ENCODE peak calls at places on chromosome 5, in six cellular contexts. O, P, K, Q, V and M are unnamed samples.

GRCh38 chr5:23389543-23390215 is 117.7 kb upstream of the PRDM9 start:
- DNase-seq in O (no peak), P (no peak), K (no peak), Q (no peak), V (no peak), M (peak; percentile 69)

GRCh38 chr5:176454724-176455394 is 6.7 kb downstream of the FAF2 start:
- DNase-seq in O (no peak), P (no peak), K (no peak), Q (no peak), V (no peak), M (no peak)

GRCh38 chr5:168929656-168930055 is 350.5 kb upstream of the PANK3 start:
- DNase-seq in O (no peak), P (no peak), K (no peak), Q (no peak), V (no peak), M (no peak)

GRCh38 chr5:132428811-132429440 is 59.4 kb downstream of the SLC22A5 start:
- DNase-seq in O (peak; percentile 17), P (peak; percentile 87), K (no peak), Q (no peak), V (peak; percentile 86), M (peak; percentile 59)

GRCh38 chr5:170056561-170057267 is 49.0 kb upstream of the FOXI1 start:
- DNase-seq in O (no peak), P (no peak), K (peak; percentile 5), Q (no peak), V (peak; percentile 91), M (no peak)

GRCh38 chr5:146762830-146763229 is 115.7 kb downstream of the PPP2R2B start:
- DNase-seq in O (no peak), P (no peak), K (no peak), Q (no peak), V (no peak), M (no peak)

GRCh38 chr5:179415291-179416060 is 70.2 kb upstream of the ADAMTS2 start:
- DNase-seq in O (no peak), P (no peak), K (no peak), Q (no peak), V (no peak), M (no peak)

GRCh38 chr5:149694007-149694406 is 36.1 kb upstream of the PPARGC1B start:
- DNase-seq in O (no peak), P (no peak), K (no peak), Q (no peak), V (no peak), M (no peak)

GRCh38 chr5:143258559-143259253 is 144.8 kb downstream of the NR3C1 start:
- DNase-seq in O (no peak), P (peak; percentile 87), K (no peak), Q (no peak), V (peak; percentile 89), M (peak; percentile 98)

GRCh38 chr5:83715316-83716060 is 5.2 kb downstream of the HAPLN1 start:
- DNase-seq in O (no peak), P (no peak), K (no peak), Q (no peak), V (peak; percentile 11), M (no peak)

GRCh38 chr5:93620487-93621339 is 37.7 kb downstream of the NR2F1 start:
- DNase-seq in O (peak; percentile 80), P (peak; percentile 68), K (peak; percentile 69), Q (peak; percentile 72), V (peak; percentile 93), M (peak; percentile 73)

GRCh38 chr5:11322133-11322532 is 561.1 kb upstream of the DAP start:
- DNase-seq in O (no peak), P (no peak), K (no peak), Q (no peak), V (peak; percentile 33), M (peak; percentile 26)

GRCh38 chr5:61245486-61245885 is 83.2 kb upstream of the SMIM15 start:
- DNase-seq in O (no peak), P (peak; percentile 43), K (no peak), Q (no peak), V (peak; percentile 25), M (peak; percentile 45)

GRCh38 chr5:6545770-6546690 is 86.8 kb downstream of the NSUN2 start:
- DNase-seq in O (no peak), P (no peak), K (no peak), Q (no peak), V (no peak), M (no peak)

GRCh38 chr5:133366438-133366837 is 245.9 kb downstream of the FSTL4 start:
- DNase-seq in O (no peak), P (no peak), K (no peak), Q (no peak), V (no peak), M (no peak)

GRCh38 chr5:2836133-2836532 is 84.7 kb upstream of the IRX2 start:
- DNase-seq in O (no peak), P (no peak), K (no peak), Q (no peak), V (no peak), M (no peak)

GRCh38 chr5:80565330-80565729 is 4.8 kb downstream of the ANKRD34B start:
- DNase-seq in O (no peak), P (no peak), K (no peak), Q (no peak), V (peak; percentile 80), M (no peak)

GRCh38 chr5:16502866-16503265 is 37.3 kb upstream of the ZNF622 start:
- DNase-seq in O (peak; percentile 24), P (peak; percentile 9), K (no peak), Q (no peak), V (no peak), M (peak; percentile 20)

GRCh38 chr5:134527156-134527960 is 1.9 kb downstream of the JADE2 start:
- DNase-seq in O (peak; percentile 94), P (peak; percentile 90), K (peak; percentile 84), Q (peak; percentile 88), V (peak; percentile 86), M (peak; percentile 87)

GRCh38 chr5:163718256-163718655 is 212.8 kb downstream of the MAT2B start:
- DNase-seq in O (no peak), P (no peak), K (no peak), Q (no peak), V (peak; percentile 83), M (no peak)

GRCh38 chr5:158698036-158698667 is 401.6 kb downstream of the EBF1 start:
- DNase-seq in O (peak; percentile 10), P (no peak), K (no peak), Q (no peak), V (no peak), M (no peak)

GRCh38 chr5:158700997-158701391 is 398.7 kb downstream of the EBF1 start:
- DNase-seq in O (no peak), P (no peak), K (no peak), Q (no peak), V (no peak), M (no peak)

GRCh38 chr5:158698768-158699167 is 400.9 kb downstream of the EBF1 start:
- DNase-seq in O (no peak), P (no peak), K (no peak), Q (no peak), V (no peak), M (no peak)

GRCh38 chr5:158700231-158700996 is 399.3 kb downstream of the EBF1 start:
- DNase-seq in O (no peak), P (no peak), K (no peak), Q (peak; percentile 23), V (no peak), M (no peak)

GRCh38 chr5:158699336-158699735 is 400.4 kb downstream of the EBF1 start:
- DNase-seq in O (no peak), P (no peak), K (no peak), Q (no peak), V (peak; percentile 12), M (no peak)
- H3K4me2 ChIP-seq in O (no peak overlapping the region), P (no peak overlapping the region), K (no peak overlapping the region), Q (no peak overlapping the region), V (no peak overlapping the region), M (no peak overlapping the region)

DNA sequence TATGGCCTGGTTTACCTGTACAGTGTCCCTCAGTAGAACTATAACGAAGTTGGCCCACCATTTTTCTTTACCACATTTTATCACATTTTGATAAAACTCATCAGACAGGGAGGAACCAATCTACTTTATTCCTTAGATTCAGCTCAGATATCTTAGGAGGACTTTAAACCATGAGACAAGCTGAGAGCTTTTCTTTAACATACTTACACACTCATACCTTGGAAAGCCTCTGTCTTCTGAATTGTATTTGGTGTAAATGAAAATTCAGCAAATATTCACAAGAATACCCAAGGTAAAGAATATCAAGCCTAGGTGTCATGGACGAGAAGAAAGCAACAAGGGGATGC is 313.2 kb downstream of the ENC1 start:
- DNase-seq in O (no peak), P (no peak), K (no peak), Q (no peak), V (no peak), M (no peak)
- H3K4me2 ChIP-seq in O (peak overlapping the region; percentile 59), P (no peak overlapping the region), K (no peak overlapping the region), Q (no peak overlapping the region), V (no peak overlapping the region), M (no peak overlapping the region)

DNA sequence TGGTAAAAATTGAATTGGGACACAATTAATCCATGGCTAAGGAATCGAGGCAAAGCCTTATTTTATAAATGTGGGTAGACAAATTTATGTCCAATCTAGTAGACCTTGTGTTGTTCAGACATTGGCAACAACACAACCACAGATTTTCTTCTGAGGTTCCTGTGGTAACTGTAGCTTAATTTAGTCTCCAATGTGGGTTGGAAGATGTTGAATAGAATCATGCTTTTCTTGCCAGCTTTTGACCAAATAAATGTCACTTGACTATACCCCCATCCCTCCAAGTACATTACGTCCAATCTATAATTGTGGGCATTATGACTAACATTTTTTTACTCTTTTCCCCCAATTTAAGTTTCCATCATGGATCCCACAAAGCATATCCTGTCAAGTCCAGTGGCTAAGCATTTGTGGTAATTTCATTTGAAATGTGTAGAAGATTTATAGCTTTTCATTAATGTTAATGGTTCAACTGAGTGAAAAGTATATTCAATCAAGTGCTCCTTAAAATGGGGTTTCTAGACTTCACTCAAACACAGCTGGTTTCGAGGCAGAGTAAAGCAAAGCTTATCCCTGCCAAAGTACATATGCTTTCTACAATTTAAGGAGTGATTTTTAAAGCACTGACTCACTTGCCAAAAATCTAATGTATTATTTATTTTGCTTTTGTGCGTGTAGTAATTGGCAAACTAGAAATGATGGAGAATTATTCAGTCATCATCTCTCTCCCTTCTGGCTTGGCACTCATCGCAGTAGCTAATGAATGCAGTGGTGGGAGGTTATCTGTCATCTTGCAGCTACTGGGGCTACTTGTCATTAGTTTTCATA is 141.8 kb downstream of the FAM174A start:
- DNase-seq in O (no peak), P (peak; percentile 44), K (peak; percentile 60), Q (no peak), V (no peak), M (peak; percentile 95)
- H3K4me2 ChIP-seq in O (no peak overlapping the region), P (no peak overlapping the region), K (no peak overlapping the region), Q (no peak overlapping the region), V (no peak overlapping the region), M (no peak overlapping the region)

DNA sequence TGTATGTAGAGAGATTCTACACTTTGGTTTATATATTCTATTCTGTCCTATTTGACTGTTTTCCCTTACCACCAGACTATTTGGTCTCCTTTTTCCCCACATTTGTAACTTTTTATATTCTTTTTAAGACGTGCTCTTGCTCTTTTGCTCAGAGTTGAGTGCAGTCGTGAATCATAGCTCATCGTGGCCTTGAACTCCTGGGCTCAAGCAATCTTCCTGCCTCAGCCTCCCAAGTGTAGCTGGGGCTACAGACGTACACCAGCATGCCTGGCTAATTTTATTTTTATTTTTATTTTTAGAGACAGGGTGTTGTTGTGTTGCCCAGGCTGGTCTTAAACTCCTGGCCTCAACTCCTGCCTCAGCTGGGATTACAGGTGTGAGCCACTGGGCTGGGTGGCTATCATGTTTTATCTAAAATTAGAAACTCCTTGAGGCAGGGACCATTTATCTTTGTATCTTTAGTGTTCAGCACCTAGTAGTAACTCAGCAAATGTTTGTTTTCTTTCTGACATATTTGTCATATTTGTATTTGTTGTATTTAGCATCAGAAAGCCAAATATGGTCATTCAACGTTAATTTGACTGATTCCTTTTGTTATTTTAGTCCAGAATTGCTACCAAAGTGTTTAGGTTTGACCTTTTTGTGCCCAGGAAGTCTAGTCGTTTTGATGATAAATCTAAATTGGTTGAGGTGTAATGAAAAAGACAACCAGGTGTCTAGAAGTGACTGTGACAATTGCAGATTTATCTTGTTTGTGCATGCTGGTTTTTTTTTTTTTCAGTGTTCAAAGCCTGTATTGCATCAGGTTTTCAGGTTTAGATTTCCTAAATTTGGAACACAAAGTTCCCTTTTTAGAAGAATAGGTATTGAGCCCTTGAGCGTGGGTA is 44.3 kb downstream of the ERBIN start:
- DNase-seq in O (no peak), P (no peak), K (no peak), Q (peak; percentile 68), V (no peak), M (no peak)
- H3K4me2 ChIP-seq in O (peak overlapping the region; percentile 73), P (no peak overlapping the region), K (no peak overlapping the region), Q (peak overlapping the region; percentile 69), V (no peak overlapping the region), M (peak overlapping the region; percentile 19)